ENCODE peak calls at places on chromosomes 16 and 17, in seven cellular contexts. One of them, this sample, is unnamed. For H3K9me3, the result is how much of the 10 kb centered on the place peaks cover.

GRCh38 chr17:81612172-81612571 is 24.7 kb downstream of the NPLOC4 start:
- ATAC-seq in pancreas: no peak
- ATAC-seq in left lung: no peak
- ATAC-seq in upper lobe of right lung: no peak
- ATAC-seq in heart right ventricle: peak
- ATAC-seq in RWPE2: no peak
- ATAC-seq in right cardiac atrium: peak
- ATAC-seq in this sample: no peak

GRCh38 chr17:2023692-2024571 is 1.2 kb downstream of the RTN4RL1 start:
- ATAC-seq in pancreas: peak
- ATAC-seq in left lung: peak
- ATAC-seq in upper lobe of right lung: peak
- ATAC-seq in heart right ventricle: no peak
- ATAC-seq in RWPE2: peak
- ATAC-seq in right cardiac atrium: peak
- ATAC-seq in this sample: peak

GRCh38 chr17:8080208-8080798 is 7.2 kb downstream of the ALOX12B start:
- ATAC-seq in pancreas: peak
- ATAC-seq in left lung: peak
- ATAC-seq in upper lobe of right lung: no peak
- ATAC-seq in heart right ventricle: peak
- ATAC-seq in RWPE2: no peak
- ATAC-seq in right cardiac atrium: no peak
- ATAC-seq in this sample: peak

GRCh38 chr17:17872468-17873345 is 35.9 kb upstream of the SREBF1 start:
- ATAC-seq in pancreas: no peak
- ATAC-seq in left lung: no peak
- ATAC-seq in upper lobe of right lung: no peak
- ATAC-seq in heart right ventricle: no peak
- ATAC-seq in RWPE2: no peak
- ATAC-seq in right cardiac atrium: no peak
- ATAC-seq in this sample: no peak

GRCh38 chr17:37750768-37751466 is 6.1 kb upstream of the HNF1B start:
- ATAC-seq in pancreas: peak
- ATAC-seq in left lung: no peak
- ATAC-seq in upper lobe of right lung: no peak
- ATAC-seq in heart right ventricle: no peak
- ATAC-seq in RWPE2: no peak
- ATAC-seq in right cardiac atrium: no peak
- ATAC-seq in this sample: no peak

GRCh38 chr16:75113046-75113491 is 3.5 kb downstream of the LDHD start:
- ATAC-seq in pancreas: no peak
- ATAC-seq in left lung: no peak
- ATAC-seq in upper lobe of right lung: no peak
- ATAC-seq in heart right ventricle: no peak
- ATAC-seq in RWPE2: no peak
- ATAC-seq in right cardiac atrium: no peak
- ATAC-seq in this sample: no peak

GRCh38 chr17:39915559-39915958 is 2.9 kb downstream of the GSDMB start:
- ATAC-seq in pancreas: no peak
- ATAC-seq in left lung: no peak
- ATAC-seq in upper lobe of right lung: no peak
- ATAC-seq in heart right ventricle: no peak
- ATAC-seq in RWPE2: no peak
- ATAC-seq in right cardiac atrium: no peak
- ATAC-seq in this sample: no peak

GRCh38 chr17:56833812-56834379 is at the start of the genes C17orf67 and DGKE:
- ATAC-seq in pancreas: peak
- ATAC-seq in left lung: peak
- ATAC-seq in upper lobe of right lung: peak
- ATAC-seq in heart right ventricle: peak
- ATAC-seq in RWPE2: peak
- ATAC-seq in right cardiac atrium: peak
- ATAC-seq in this sample: peak

GRCh38 chr16:27230562-27230991 is 27.3 kb downstream of the KDM8 start:
- ATAC-seq in pancreas: no peak
- ATAC-seq in left lung: no peak
- ATAC-seq in upper lobe of right lung: peak
- ATAC-seq in heart right ventricle: no peak
- ATAC-seq in RWPE2: no peak
- ATAC-seq in right cardiac atrium: no peak
- ATAC-seq in this sample: no peak

GRCh38 chr17:76480676-76481075 is 13.3 kb downstream of the AANAT start:
- ATAC-seq in pancreas: peak
- ATAC-seq in left lung: no peak
- ATAC-seq in upper lobe of right lung: no peak
- ATAC-seq in heart right ventricle: peak
- ATAC-seq in RWPE2: no peak
- ATAC-seq in right cardiac atrium: no peak
- ATAC-seq in this sample: peak

GRCh38 chr17:68057531-68057952 is 22.0 kb downstream of the KPNA2 start:
- ATAC-seq in pancreas: peak
- ATAC-seq in left lung: peak
- ATAC-seq in upper lobe of right lung: peak
- ATAC-seq in heart right ventricle: no peak
- ATAC-seq in RWPE2: peak
- ATAC-seq in right cardiac atrium: no peak
- ATAC-seq in this sample: no peak

GRCh38 chr17:34370997-34371395 is 8.0 kb upstream of the CCL1 start:
- ATAC-seq in pancreas: no peak
- ATAC-seq in left lung: no peak
- ATAC-seq in upper lobe of right lung: no peak
- ATAC-seq in heart right ventricle: no peak
- ATAC-seq in RWPE2: peak
- ATAC-seq in right cardiac atrium: no peak
- ATAC-seq in this sample: no peak

GRCh38 chr16:72061564-72061963 is 1.5 kb upstream of the HPR start:
- ATAC-seq in pancreas: no peak
- ATAC-seq in left lung: no peak
- ATAC-seq in upper lobe of right lung: no peak
- ATAC-seq in heart right ventricle: no peak
- ATAC-seq in RWPE2: no peak
- ATAC-seq in right cardiac atrium: no peak
- ATAC-seq in this sample: no peak

GRCh38 chr17:26782153-26782552 is 511.8 kb upstream of the WSB1 start:
- ATAC-seq in pancreas: no peak
- ATAC-seq in left lung: no peak
- ATAC-seq in upper lobe of right lung: no peak
- ATAC-seq in heart right ventricle: no peak
- ATAC-seq in RWPE2: no peak
- ATAC-seq in right cardiac atrium: no peak
- ATAC-seq in this sample: no peak
- H3K9me3 ChIP-seq in pancreas: under half
- H3K9me3 ChIP-seq in left lung: under half
- H3K9me3 ChIP-seq in upper lobe of right lung: under half
- H3K9me3 ChIP-seq in heart right ventricle: under half
- H3K9me3 ChIP-seq in RWPE2: under half
- H3K9me3 ChIP-seq in right cardiac atrium: under half
- H3K9me3 ChIP-seq in this sample: half or more

DNA sequence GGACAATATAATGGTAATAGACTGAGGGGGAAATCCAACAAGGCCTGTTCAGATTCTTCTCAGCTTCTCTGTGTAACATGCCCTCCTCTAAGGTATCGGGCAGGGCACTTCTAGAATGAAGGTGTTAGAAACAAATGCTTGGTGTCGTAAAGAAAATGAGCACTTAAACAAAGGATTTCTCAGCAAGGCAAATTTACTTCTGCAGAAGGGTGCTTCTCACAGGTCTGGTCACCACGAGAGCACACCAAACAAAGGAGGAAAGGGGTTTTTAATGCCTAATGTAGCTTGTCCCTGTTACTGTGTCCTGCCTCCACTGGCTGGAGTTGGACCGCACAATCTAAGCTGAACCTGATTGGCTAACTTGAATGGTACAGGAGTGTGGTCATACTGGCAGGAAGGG is 642.6 kb upstream of the CDH8 start:
- ATAC-seq in pancreas: no peak
- ATAC-seq in left lung: no peak
- ATAC-seq in upper lobe of right lung: no peak
- ATAC-seq in heart right ventricle: no peak
- ATAC-seq in RWPE2: no peak
- ATAC-seq in right cardiac atrium: no peak
- ATAC-seq in this sample: no peak
- H3K9me3 ChIP-seq in pancreas: under half
- H3K9me3 ChIP-seq in left lung: under half
- H3K9me3 ChIP-seq in upper lobe of right lung: under half
- H3K9me3 ChIP-seq in heart right ventricle: under half
- H3K9me3 ChIP-seq in RWPE2: under half
- H3K9me3 ChIP-seq in right cardiac atrium: under half
- H3K9me3 ChIP-seq in this sample: under half

DNA sequence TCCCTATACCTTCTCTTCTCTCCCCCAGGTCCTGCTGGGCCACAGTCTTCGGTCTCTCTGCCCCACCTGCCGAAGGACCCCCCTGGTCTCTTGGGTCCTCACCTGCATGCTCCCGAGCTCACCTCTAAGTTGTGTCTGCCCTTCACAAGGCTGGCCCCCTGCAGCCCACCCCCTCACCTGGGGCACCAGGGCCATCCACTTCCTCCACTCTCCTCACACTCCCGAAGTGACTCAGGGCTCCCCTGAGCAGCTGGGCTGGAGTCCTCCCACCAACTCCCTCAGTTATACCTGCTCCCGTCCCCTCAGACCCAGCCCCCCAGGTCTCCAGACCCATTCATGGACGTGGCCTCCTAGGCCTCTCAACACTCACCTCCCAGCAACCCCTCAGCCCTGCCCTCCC is 822.0 kb downstream of the KCNJ18 start:
- ATAC-seq in pancreas: no peak
- ATAC-seq in left lung: no peak
- ATAC-seq in upper lobe of right lung: no peak
- ATAC-seq in heart right ventricle: no peak
- ATAC-seq in RWPE2: no peak
- ATAC-seq in right cardiac atrium: no peak
- ATAC-seq in this sample: no peak
- H3K9me3 ChIP-seq in pancreas: under half
- H3K9me3 ChIP-seq in left lung: under half
- H3K9me3 ChIP-seq in upper lobe of right lung: under half
- H3K9me3 ChIP-seq in heart right ventricle: under half
- H3K9me3 ChIP-seq in RWPE2: under half
- H3K9me3 ChIP-seq in right cardiac atrium: under half
- H3K9me3 ChIP-seq in this sample: under half

GRCh38 chr16:24381470-24382118 is 125.5 kb downstream of the CACNG3 start:
- ATAC-seq in pancreas: no peak
- ATAC-seq in left lung: no peak
- ATAC-seq in upper lobe of right lung: no peak
- ATAC-seq in heart right ventricle: no peak
- ATAC-seq in RWPE2: no peak
- ATAC-seq in right cardiac atrium: no peak
- ATAC-seq in this sample: no peak
- H3K9me3 ChIP-seq in pancreas: under half
- H3K9me3 ChIP-seq in left lung: under half
- H3K9me3 ChIP-seq in upper lobe of right lung: under half
- H3K9me3 ChIP-seq in heart right ventricle: under half
- H3K9me3 ChIP-seq in RWPE2: under half
- H3K9me3 ChIP-seq in right cardiac atrium: under half
- H3K9me3 ChIP-seq in this sample: under half

DNA sequence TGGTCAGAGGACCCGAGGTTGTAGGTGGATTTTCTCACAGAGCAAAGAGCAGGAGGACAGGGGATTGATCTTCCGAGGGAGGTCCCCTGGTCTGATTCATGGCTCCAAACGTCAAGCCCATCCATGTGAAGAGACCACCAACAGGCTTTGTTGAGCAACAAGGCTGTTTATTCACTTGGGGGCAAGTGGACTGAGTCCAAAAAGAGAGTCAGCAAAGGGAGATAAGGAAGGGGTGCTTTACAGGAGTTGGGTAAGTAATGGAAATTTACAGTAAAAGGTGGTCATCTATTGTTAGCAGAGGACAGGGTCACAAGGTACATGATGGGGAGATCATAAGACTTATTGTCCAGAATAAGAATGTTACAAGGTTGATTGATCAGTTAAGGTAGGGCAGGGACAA is 2285.8 kb downstream of the TP53TG3F start:
- ATAC-seq in pancreas: no peak
- ATAC-seq in left lung: no peak
- ATAC-seq in upper lobe of right lung: no peak
- ATAC-seq in heart right ventricle: no peak
- ATAC-seq in RWPE2: peak
- ATAC-seq in right cardiac atrium: no peak
- ATAC-seq in this sample: no peak
- H3K9me3 ChIP-seq in pancreas: under half
- H3K9me3 ChIP-seq in left lung: under half
- H3K9me3 ChIP-seq in upper lobe of right lung: under half
- H3K9me3 ChIP-seq in heart right ventricle: under half
- H3K9me3 ChIP-seq in RWPE2: under half
- H3K9me3 ChIP-seq in right cardiac atrium: under half
- H3K9me3 ChIP-seq in this sample: under half

DNA sequence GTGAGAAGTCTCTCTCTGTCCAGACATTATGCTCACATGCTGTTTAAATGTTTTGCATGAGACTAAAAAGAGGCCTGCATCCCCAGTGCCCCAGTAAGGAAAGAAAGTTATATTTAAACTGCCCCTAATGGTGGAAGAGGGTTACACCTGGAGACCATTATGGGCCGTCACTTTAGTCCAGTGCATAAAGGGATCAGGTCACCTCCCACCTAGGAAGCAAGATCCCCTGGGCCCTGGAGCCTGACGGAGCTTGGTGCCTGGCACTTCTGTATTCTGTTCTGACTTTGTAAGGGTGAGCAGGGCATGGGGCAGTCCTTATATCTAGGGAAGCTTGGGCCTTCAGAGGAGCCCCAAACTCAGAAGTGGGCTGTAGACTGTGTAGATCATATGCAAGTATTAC is 67.9 kb downstream of the CPPED1 start:
- ATAC-seq in pancreas: no peak
- ATAC-seq in left lung: no peak
- ATAC-seq in upper lobe of right lung: no peak
- ATAC-seq in heart right ventricle: no peak
- ATAC-seq in RWPE2: no peak
- ATAC-seq in right cardiac atrium: no peak
- ATAC-seq in this sample: no peak
- H3K9me3 ChIP-seq in pancreas: under half
- H3K9me3 ChIP-seq in left lung: under half
- H3K9me3 ChIP-seq in upper lobe of right lung: under half
- H3K9me3 ChIP-seq in heart right ventricle: under half
- H3K9me3 ChIP-seq in RWPE2: under half
- H3K9me3 ChIP-seq in right cardiac atrium: under half
- H3K9me3 ChIP-seq in this sample: under half

GRCh38 chr16:35215287-35215686 is 1755.9 kb downstream of the TP53TG3F start:
- ATAC-seq in pancreas: no peak
- ATAC-seq in left lung: no peak
- ATAC-seq in upper lobe of right lung: no peak
- ATAC-seq in heart right ventricle: no peak
- ATAC-seq in RWPE2: no peak
- ATAC-seq in right cardiac atrium: no peak
- ATAC-seq in this sample: no peak
- H3K9me3 ChIP-seq in pancreas: under half
- H3K9me3 ChIP-seq in left lung: under half
- H3K9me3 ChIP-seq in upper lobe of right lung: under half
- H3K9me3 ChIP-seq in heart right ventricle: under half
- H3K9me3 ChIP-seq in RWPE2: under half
- H3K9me3 ChIP-seq in right cardiac atrium: under half
- H3K9me3 ChIP-seq in this sample: under half